ENCODE peak calls at places on chromosome 19, in five cellular contexts. T, J, X, W and N are unnamed samples.

GRCh38 chr19:31784631-31785237 is 435.5 kb upstream of the TSHZ3 start:
- DNase-seq in J (no peak), T (no peak), X (no peak), W (no peak), N (no peak)

GRCh38 chr19:13962738-13963602 is 10.7 kb downstream of the DCAF15 start:
- DNase-seq in X (no peak), T (no peak), W (no peak), J (no peak), N (no peak)

GRCh38 chr19:36136975-36137686 is 2.7 kb upstream of the CAPNS1 start:
- DNase-seq in X (no peak), W (peak), J (no peak), T (no peak), N (no peak)

GRCh38 chr19:45791744-45792481 is 732 bp downstream of the DMWD start:
- DNase-seq in J (no peak), T (no peak), W (no peak), X (no peak), N (no peak)

GRCh38 chr19:2723747-2724146 is 2.6 kb upstream of the DIRAS1 start:
- DNase-seq in T (no peak), W (no peak), J (no peak), X (no peak), N (no peak)

GRCh38 chr19:6216236-6216995 is 63.4 kb downstream of the MLLT1 start:
- DNase-seq in T (no peak), W (no peak), J (peak), X (no peak), N (no peak)

GRCh38 chr19:14073925-14074838 is 1.6 kb downstream of the MISP3 start:
- DNase-seq in T (no peak), X (no peak), J (peak), W (no peak), N (peak)

GRCh38 chr19:38661996-38662395 is 14.5 kb downstream of the ACTN4 start:
- DNase-seq in W (no peak), J (no peak), T (peak), X (no peak), N (no peak)

GRCh38 chr19:29329460-29330134 is 116.6 kb upstream of the UQCRFS1 start:
- DNase-seq in J (no peak), W (no peak), X (peak), T (peak), N (peak)

GRCh38 chr19:21101511-21102242 is 19.7 kb downstream of the ZNF714 start:
- DNase-seq in X (no peak), T (no peak), J (no peak), W (no peak), N (no peak)

GRCh38 chr19:37519890-37520289 is 13.2 kb downstream of the ZNF793 start:
- DNase-seq in X (no peak), J (no peak), W (no peak), T (no peak), N (no peak)
- TF ChIP-seq JUND in X (no peak), J (no peak), W (no peak), T (no peak), N (no peak)

GRCh38 chr19:3984908-3985642 is at the start of gene EEF2:
- DNase-seq in W (peak), J (peak), X (peak), T (peak), N (peak)
- TF ChIP-seq JUND in W (peak), J (no peak), X (peak), T (no peak), N (peak)

DNA sequence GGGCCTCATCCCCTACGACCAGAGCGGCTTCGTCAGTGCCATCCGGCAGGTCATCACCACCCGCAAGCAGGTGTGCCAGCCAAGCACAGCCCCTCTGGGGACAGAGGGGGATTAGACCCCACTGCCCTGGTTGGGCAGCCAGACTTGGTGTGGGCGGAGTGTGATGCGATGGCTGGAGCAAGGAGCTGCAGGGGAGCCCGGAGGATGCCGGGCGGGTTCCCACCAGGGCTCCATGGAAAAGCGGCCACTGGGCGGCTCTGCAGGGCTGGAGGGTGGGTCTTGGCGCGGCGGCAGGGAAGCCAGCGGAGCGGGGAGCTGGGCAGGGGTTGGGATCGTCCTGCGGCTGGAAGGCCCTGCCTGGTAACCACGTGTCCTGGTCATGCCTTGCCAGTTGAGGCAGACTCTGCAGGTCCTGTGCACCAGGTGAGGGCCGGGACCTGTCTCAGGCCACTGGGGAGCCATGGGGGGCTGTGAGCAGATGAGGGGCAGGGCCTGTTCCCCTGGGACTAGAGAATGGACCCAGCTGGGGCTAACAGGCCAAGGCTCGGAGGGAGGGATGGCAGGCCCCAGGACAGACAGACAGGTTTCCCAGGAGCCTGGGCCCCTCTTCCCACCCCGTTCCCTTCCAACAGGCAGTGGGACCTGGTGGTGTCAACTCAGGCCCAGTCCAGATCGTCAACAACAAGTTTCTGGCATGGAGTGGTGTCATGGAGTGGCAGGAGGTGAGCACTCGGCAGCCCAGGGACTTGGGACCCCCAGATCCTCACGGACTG is 6.3 kb downstream of the PTOV1 start:
- DNase-seq in J (peak), W (no peak), X (no peak), T (no peak), N (no peak)
- TF ChIP-seq JUND in J (no peak), W (no peak), X (no peak), T (no peak), N (no peak)

DNA sequence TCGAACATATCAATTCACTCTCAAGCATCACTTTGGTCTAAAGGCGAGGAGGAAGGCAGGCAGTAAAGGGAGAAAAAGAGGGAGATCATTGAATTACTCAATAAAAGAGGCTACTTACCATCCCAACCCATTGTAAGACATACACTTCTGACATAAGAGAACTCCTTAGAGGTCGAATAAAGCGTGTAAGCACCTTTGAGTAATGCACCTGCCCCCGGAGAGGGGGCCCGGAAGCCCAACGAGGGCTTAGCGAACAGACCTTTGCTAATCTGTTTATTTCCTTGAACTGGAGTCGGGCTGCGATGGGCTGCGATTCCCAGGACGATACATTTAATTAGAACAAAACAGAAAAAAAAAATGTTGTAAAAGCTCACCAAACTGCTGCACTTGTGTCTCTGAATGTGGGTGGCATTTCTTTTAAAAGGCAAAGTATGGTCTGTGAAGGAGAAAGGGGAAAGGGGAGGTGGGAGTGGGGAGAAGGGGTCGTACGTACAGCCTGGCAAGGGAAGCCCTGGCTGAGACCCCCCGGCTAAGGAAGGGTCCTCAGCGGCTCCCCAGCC is 3.0 kb downstream of the ZC3H4 start:
- DNase-seq in T (no peak), W (no peak), X (no peak), J (no peak), N (no peak)
- TF ChIP-seq JUND in T (no peak), W (no peak), X (no peak), J (no peak), N (no peak)

GRCh38 chr19:15989889-15990288 is 41.1 kb downstream of the OR10H4 start:
- DNase-seq in W (no peak), T (no peak), J (no peak), X (no peak), N (no peak)

GRCh38 chr19:15992014-15992413 is 43.2 kb downstream of the OR10H4 start:
- DNase-seq in W (no peak), T (no peak), J (no peak), X (no peak), N (no peak)

GRCh38 chr19:15991602-15992001 is 42.8 kb downstream of the OR10H4 start:
- DNase-seq in T (no peak), X (no peak), J (no peak), W (no peak), N (no peak)

DNA sequence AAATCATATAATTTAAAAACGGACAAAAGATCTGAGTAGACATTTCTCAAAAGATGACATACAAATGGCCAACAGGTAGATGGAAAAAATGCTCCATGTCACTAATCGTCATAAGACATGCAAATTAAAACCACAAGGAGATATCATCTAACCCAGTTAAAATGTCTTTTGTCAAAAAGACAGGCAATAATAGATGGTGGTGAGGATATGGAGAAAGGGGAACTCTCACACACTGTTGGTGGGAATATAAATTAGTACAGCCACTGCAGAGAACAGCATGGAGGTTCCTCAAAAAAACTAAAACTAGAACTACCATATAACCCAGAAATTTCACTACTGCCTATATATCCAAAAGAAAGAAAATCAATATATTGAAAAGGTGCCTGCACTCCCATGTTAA is 37.9 kb downstream of the OR10H4 start:
- DNase-seq in X (no peak), W (no peak), J (no peak), T (no peak), N (no peak)
- TF ChIP-seq JUND in X (no peak), W (no peak), J (no peak), T (no peak), N (no peak)

DNA sequence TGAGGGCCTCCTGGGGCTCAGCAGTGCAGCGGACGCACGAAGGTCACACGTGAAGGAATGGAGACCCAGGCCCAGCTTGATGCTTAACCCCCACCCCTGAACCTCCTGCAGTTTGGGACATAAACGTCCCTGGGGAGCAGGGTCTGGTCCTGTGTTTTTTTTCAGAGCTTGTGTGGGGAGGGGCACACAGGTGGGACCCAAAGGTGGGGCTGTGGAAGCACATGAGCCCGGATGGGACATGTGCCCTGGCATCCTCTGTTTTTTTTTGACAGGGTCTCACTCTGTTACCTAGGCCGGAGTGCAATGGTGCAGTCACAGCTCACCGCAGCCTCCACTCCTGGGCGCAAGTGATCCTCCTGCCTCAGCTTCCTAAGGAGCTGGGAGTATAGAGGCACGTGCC is 20.5 kb downstream of the UBXN6 start:
- DNase-seq in W (no peak), T (no peak), J (no peak), X (no peak), N (no peak)
- TF ChIP-seq JUND in W (no peak), T (no peak), J (no peak), X (no peak), N (no peak)